ENCODE peak calls at places on chromosomes 1 and 21, in five cellular contexts. L is DND-41, N is IMR-90, J is fibroblast of lung, C is fibroblast of villous mesenchyme. S is an unnamed sample.

GRCh38 chr21:42373181-42373907 is 7.0 kb upstream of the TFF1 start:
- DNase-seq in N (no peak), L (no peak), J (no peak), C (no peak), S (no peak)

GRCh38 chr1:247085310-247085709 is 6.7 kb upstream of the ZNF670 start:
- DNase-seq in C (no peak), L (no peak), J (no peak), N (no peak), S (no peak)

GRCh38 chr1:247268390-247269045 is 12.6 kb downstream of the VN1R5 start:
- DNase-seq in L (no peak), N (peak), C (peak), J (peak), S (peak)

GRCh38 chr1:8073116-8073855 is 47.2 kb upstream of the ERRFI1 start:
- DNase-seq in L (no peak), C (no peak), J (no peak), N (no peak), S (no peak)

GRCh38 chr1:20426923-20427322 is 59.1 kb downstream of the CAMK2N1 start:
- DNase-seq in C (peak), N (peak), J (peak), L (no peak), S (peak)

GRCh38 chr21:35850542-35851103 is 209.7 kb downstream of the SETD4 start:
- DNase-seq in N (no peak), L (no peak), J (no peak), C (no peak), S (peak)

GRCh38 chr1:31587720-31588423 is 11.6 kb downstream of the TINAGL1 start:
- DNase-seq in C (peak), J (no peak), N (no peak), L (peak), S (peak)

GRCh38 chr1:32240140-32240951 is 6.7 kb upstream of the FAM167B start:
- DNase-seq in L (no peak), C (peak), N (peak), J (peak), S (no peak)

GRCh38 chr1:9721606-9722377 is 70.3 kb downstream of the PIK3CD start:
- DNase-seq in N (no peak), L (peak), J (no peak), C (no peak), S (no peak)

GRCh38 chr1:47703161-47703825 is 265.4 kb downstream of the FOXD2 start:
- DNase-seq in L (no peak), J (no peak), N (no peak), C (no peak), S (no peak)

GRCh38 chr1:23581219-23581618 is 21.9 kb upstream of the ID3 start:
- DNase-seq in C (peak), L (no peak), N (peak), J (peak), S (peak)

GRCh38 chr1:218665216-218665615 is 320.1 kb downstream of the TGFB2 start:
- DNase-seq in C (peak), N (peak), L (no peak), J (peak), S (peak)

GRCh38 chr1:170126691-170127090 is 19.1 kb upstream of the NTMT2 start:
- DNase-seq in N (peak), L (no peak), J (peak), C (peak), S (peak)

GRCh38 chr1:69433073-69433472 is 134.6 kb upstream of the LRRC7 start:
- DNase-seq in C (no peak), N (no peak), L (no peak), J (peak), S (no peak)

GRCh38 chr21:39647476-39647875 is 34.7 kb downstream of the B3GALT5 start:
- DNase-seq in C (peak), L (no peak), J (peak), N (peak), S (peak)

GRCh38 chr1:19429611-19430010 is 55.7 kb downstream of the CAPZB start:
- DNase-seq in J (peak), N (no peak), L (no peak), C (no peak), S (no peak)

GRCh38 chr1:246428542-246429308 is 78.4 kb downstream of the SMYD3 start:
- DNase-seq in N (peak), C (peak), L (peak), J (peak), S (peak)

GRCh38 chr1:233662503-233663105 is 48.7 kb downstream of the KCNK1 start:
- DNase-seq in C (no peak), L (no peak), J (peak), N (peak), S (peak)

GRCh38 chr1:15310544-15310943 is 63.5 kb downstream of the FHAD1 start:
- DNase-seq in N (no peak), L (no peak), C (no peak), J (no peak), S (no peak)

GRCh38 chr1:177849130-177849529 is 120.7 kb downstream of the SEC16B start:
- DNase-seq in N (peak), C (no peak), L (no peak), J (peak), S (peak)

GRCh38 chr1:227738820-227739219 is 3.6 kb downstream of the SNAP47 start:
- DNase-seq in N (no peak), C (no peak), J (no peak), L (no peak), S (no peak)

GRCh38 chr21:26850116-26850643 is 5.0 kb upstream of the ADAMTS1 start:
- DNase-seq in C (peak), L (no peak), N (peak), J (peak), S (peak)

GRCh38 chr1:101250219-101250618 is 13.4 kb downstream of the S1PR1 start:
- DNase-seq in C (no peak), L (no peak), J (no peak), N (no peak), S (no peak)

GRCh38 chr1:202953412-202953811 is 4.7 kb downstream of the ADIPOR1 start:
- DNase-seq in J (no peak), N (no peak), C (no peak), L (no peak), S (no peak)

GRCh38 chr1:20112279-20113000 is 6.9 kb downstream of the PLA2G2D start:
- DNase-seq in N (no peak), J (peak), C (no peak), L (no peak), S (peak)

GRCh38 chr1:103467100-103467499 is 58.4 kb upstream of the RNPC3 start:
- DNase-seq in N (no peak), C (no peak), L (no peak), J (no peak), S (no peak)

GRCh38 chr1:25063591-25064416 is 133.7 kb upstream of the RUNX3 start:
- DNase-seq in C (no peak), N (no peak), L (no peak), J (peak), S (no peak)

GRCh38 chr21:37166733-37167132 is 93.7 kb downstream of the TTC3 start:
- DNase-seq in L (no peak), N (no peak), C (no peak), J (no peak), S (no peak)

GRCh38 chr1:209769171-209769904 is 13.5 kb downstream of the TRAF3IP3 start:
- DNase-seq in L (peak), N (peak), C (peak), J (peak), S (peak)

GRCh38 chr1:178399177-178399728 is 97.5 kb downstream of the CLEC20A start:
- DNase-seq in L (no peak), C (no peak), N (no peak), J (no peak), S (no peak)

GRCh38 chr1:244450597-244451538 is 841 bp downstream of the ADSS2 start:
- DNase-seq in N (peak), C (peak), L (peak), J (peak), S (peak)

DNA sequence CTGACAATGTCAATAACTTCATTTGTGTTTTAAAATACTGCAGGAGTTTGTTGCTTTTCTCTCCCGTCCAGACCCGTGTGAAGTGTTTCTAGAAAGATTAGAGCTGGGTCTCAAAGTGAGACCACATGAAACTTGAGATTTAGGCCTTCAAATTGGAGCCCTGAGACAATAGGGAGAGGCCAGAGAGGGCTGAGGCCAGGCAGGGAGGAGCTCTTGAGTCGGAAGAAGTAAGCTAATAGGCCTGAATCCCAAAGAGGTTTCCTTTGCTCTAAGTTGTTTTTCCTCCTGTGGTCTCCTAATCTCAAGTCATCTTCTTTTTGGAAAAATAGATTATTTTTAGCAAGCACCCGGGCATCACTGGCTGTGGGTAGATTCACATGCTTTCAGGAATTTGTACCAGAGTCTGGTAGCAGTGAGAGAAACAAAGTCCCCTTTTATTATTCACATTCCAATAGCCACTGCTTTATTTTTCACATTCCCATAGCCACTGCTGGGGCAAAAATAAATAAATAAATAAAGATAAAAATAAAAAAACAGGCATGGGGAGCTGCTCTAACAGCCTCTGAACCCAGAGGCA is 25.6 kb downstream of the CD244 start:
- DNase-seq in C (no peak), J (no peak), N (no peak), L (peak), S (no peak)
- H3K4me3 ChIP-seq in C (no peak), J (no peak), N (no peak), L (no peak), S (no peak)

GRCh38 chr1:187696092-187696491 is 867.3 kb downstream of the PLA2G4A start:
- DNase-seq in N (peak), J (peak), C (no peak), L (no peak), S (peak)
- TF ChIP-seq CTCF in N (no peak), J (no peak), C (no peak), L (no peak), S (no peak)

GRCh38 chr1:160340866-160341265 is 2.2 kb downstream of the COPA start:
- DNase-seq in J (no peak), L (no peak), N (no peak), C (no peak), S (peak)

GRCh38 chr1:160338580-160338979 is 4.5 kb downstream of the COPA start:
- DNase-seq in C (no peak), N (no peak), L (no peak), J (no peak), S (peak)

GRCh38 chr1:160342520-160342919 is 530 bp downstream of the COPA start:
- DNase-seq in J (peak), C (peak), L (no peak), N (no peak), S (peak)

GRCh38 chr1:160342953-160343869 is at the start of the genes COPA and NCSTN:
- DNase-seq in C (peak), N (peak), L (peak), J (peak), S (peak)

DNA sequence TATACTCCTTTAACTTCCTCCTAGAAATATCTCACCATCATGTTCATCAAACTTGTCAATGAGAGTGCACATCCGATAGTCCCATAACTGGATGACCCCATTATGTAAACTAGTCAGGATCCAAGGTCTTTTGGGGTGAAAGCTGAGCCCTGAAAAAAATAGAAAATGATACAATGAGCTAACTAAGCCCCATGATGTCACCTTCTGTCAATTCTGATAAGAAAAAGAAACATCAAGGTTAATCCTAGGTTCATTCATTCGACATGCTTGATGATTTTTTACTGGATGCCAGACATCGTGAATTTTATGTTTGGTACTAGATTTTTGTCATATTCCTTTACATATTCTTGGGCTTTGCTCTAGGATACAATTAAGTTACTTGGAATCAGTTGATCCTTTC is 2.9 kb downstream of the COPA start:
- DNase-seq in J (no peak), C (no peak), N (no peak), L (no peak), S (no peak)
- H3K4me3 ChIP-seq in J (no peak), C (no peak), N (no peak), L (no peak), S (no peak)

DNA sequence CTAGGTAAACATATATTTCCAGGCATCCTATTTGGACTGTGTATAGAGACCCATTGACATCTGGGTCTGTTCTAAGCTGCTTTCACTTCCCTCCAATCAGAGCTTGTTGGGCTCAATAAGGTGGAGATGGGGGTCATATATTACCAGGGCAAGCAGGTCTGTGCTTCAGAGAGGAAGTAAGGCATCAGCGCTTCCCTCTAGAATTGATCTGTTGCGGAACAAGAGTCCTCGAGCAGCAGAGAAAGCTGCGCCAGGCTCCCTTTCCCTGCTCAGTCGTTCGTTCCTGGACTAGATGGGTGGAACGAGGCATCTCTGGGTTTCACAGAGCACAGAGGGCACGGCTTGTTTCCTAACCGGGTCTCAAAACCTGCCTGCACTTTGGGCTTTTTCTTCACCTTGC is 63.5 kb downstream of the DISC1 start:
- DNase-seq in C (no peak), N (no peak), J (no peak), L (no peak), S (no peak)
- TF ChIP-seq CTCF in C (no peak), N (no peak), J (no peak), L (no peak), S (no peak)

GRCh38 chr1:56563045-56563444 is 16.3 kb downstream of the PLPP3 start:
- DNase-seq in N (no peak), C (no peak), J (no peak), L (no peak), S (no peak)

GRCh38 chr1:56555448-56555847 is 23.9 kb downstream of the PLPP3 start:
- DNase-seq in C (no peak), N (no peak), J (no peak), L (no peak), S (no peak)

GRCh38 chr1:56563568-56563967 is 15.8 kb downstream of the PLPP3 start:
- DNase-seq in C (no peak), J (no peak), N (no peak), L (no peak), S (no peak)

GRCh38 chr1:56561227-56562019 is 17.9 kb downstream of the PLPP3 start:
- DNase-seq in N (no peak), J (no peak), C (no peak), L (no peak), S (no peak)

DNA sequence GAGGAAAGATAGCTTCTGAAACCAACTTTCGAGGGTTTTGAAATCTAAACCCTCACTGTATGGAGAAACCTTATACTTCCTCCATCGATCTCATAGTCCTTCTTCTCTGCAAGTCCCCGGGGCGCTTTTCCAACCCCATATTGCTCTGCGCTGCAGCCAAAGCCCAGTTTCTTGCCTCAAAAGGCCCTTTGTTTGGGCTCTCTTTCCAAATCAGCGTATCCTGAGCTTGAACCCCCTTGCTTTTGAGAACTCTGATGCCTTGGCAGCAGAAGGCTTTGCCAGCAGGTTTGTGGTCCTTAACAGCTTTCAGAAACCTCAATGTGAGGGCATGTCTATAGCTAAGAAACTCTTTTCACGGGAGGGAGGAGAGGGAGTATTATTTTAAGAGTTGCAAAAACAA is 21.6 kb downstream of the PLPP3 start:
- DNase-seq in J (no peak), C (no peak), L (no peak), N (no peak), S (no peak)
- H3K4me3 ChIP-seq in J (no peak), C (no peak), L (no peak), N (no peak), S (no peak)

GRCh38 chr21:34073032-34073748 is at the start of the genes MRPS6 and SLC5A3:
- DNase-seq in L (peak), C (peak), J (peak), N (peak), S (peak)
- TF ChIP-seq CTCF in L (peak), C (no peak), J (no peak), N (peak), S (no peak)

GRCh38 chr1:79362470-79362869 is 355.9 kb upstream of the ADGRL4 start:
- DNase-seq in N (no peak), J (no peak), C (no peak), L (no peak), S (no peak)
- H3K4me3 ChIP-seq in N (no peak), J (no peak), C (no peak), L (no peak), S (no peak)

DNA sequence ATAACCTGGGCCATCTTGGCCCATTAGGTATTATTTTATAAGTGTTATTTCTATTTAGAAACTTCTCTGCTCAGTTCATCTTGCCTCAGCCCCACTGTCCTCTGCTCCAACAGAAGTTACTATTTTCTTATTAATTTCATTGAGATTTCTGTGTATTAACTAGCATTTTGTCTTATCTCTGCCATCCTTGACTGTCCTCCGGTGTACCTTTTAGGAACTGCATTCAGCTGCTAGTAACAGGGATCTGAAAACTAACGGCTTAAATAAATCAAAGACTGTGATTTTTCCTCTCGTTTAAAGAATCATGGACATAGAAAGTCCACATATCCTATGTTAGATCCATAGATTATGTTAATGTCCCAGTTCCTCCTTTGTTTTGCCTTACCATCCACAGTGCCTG is 382.5 kb downstream of the MATN1 start:
- DNase-seq in L (no peak), N (no peak), C (no peak), J (no peak), S (no peak)
- TF ChIP-seq CTCF in L (peak), N (no peak), C (no peak), J (no peak), S (no peak)

DNA sequence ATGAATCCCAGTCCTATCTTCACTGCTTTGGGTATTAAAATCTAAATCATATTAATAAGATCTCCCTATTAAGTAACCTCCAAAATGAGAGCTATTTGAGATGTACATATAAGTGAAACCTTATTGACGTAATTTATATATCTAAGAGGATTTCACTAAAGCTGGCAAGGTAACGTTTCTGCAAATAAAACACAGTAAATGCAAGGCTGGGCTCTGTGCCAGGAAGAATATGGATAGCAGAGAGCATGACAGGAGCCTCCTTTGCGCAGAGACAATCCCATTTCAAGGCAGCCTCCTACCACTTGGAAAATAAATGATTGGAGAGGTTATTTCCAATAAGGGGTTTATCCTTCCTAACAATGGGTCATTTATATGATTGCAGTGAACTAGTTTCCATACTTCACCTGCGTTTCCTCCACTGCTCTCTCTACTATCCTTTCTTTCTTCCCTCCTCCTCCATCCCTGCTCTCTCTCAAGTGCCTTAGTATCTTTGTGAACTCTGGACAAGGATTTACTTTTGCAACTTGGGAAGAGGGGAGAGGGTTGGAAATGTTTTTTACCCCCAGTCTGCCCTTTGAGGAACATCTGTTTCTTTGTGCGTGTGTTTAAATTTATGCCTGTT is 3.0 kb upstream of the NFIA start:
- DNase-seq in J (no peak), C (no peak), N (no peak), L (no peak), S (no peak)
- H3K4me3 ChIP-seq in J (no peak), C (peak), N (no peak), L (no peak), S (no peak)

S was measured in fibroblast of mammary gland.